ENCODE peak calls at places on chromosomes 5 and 9, in five cellular contexts. Y is activated T-cell treated with anti-CD3 and anti-CD28 coated beads for 1 hour; W is activated CD4-positive, alpha-beta T cell treated with anti-CD3 and anti-CD28 coated beads for 36 hours; T is kidney glomerular epithelial cell; U is aorta. V is an unnamed sample.

GRCh38 chr5:56534102-56534501 is 281.2 kb upstream of the MAP3K1 start:
- DNase-seq in Y (no peak), W (peak), T (peak), U (no peak), V (no peak)

GRCh38 chr9:112743216-112743835 is 7.2 kb upstream of the SNX30 start:
- DNase-seq in Y (no peak), W (no peak), T (no peak), U (no peak), V (no peak)

GRCh38 chr5:159242153-159242552 is 20.9 kb upstream of the UBLCP1 start:
- DNase-seq in Y (no peak), W (no peak), T (no peak), U (no peak), V (no peak)

GRCh38 chr5:163571755-163572154 is 66.3 kb downstream of the MAT2B start:
- DNase-seq in Y (no peak), W (no peak), T (peak), U (no peak), V (no peak)

GRCh38 chr5:136087961-136088871 is 44.4 kb upstream of the SMAD5 start:
- DNase-seq in Y (no peak), W (no peak), T (no peak), U (peak), V (peak)

GRCh38 chr9:113602126-113603119 is 138.9 kb downstream of the RGS3 start:
- DNase-seq in Y (no peak), W (peak), T (no peak), U (peak), V (peak)

GRCh38 chr9:113580041-113580953 is 116.8 kb downstream of the RGS3 start:
- DNase-seq in Y (peak), W (peak), T (no peak), U (peak), V (peak)

GRCh38 chr5:145495171-145495570 is 340.0 kb downstream of the PRELID2 start:
- DNase-seq in Y (no peak), W (no peak), T (no peak), U (no peak), V (no peak)

GRCh38 chr9:126151671-126152050 is 175.0 kb upstream of the MVB12B start:
- DNase-seq in Y (no peak), W (no peak), T (no peak), U (no peak), V (peak)

GRCh38 chr9:109971226-109971625 is 191.2 kb downstream of the PALM2AKAP2 start:
- DNase-seq in Y (no peak), W (no peak), T (no peak), U (no peak), V (no peak)

GRCh38 chr9:20419552-20419951 is 202.7 kb downstream of the MLLT3 start:
- DNase-seq in Y (no peak), W (no peak), T (no peak), U (no peak), V (no peak)

GRCh38 chr5:124996023-124996763 is 249.8 kb upstream of the ZNF608 start:
- DNase-seq in Y (no peak), W (no peak), T (peak), U (no peak), V (no peak)

GRCh38 chr5:106127341-106127781 is 1543.4 kb downstream of the EFNA5 start:
- DNase-seq in Y (no peak), W (no peak), T (peak), U (no peak), V (no peak)

GRCh38 chr9:109320734-109321448 is at the start of gene EPB41L4B:
- DNase-seq in Y (peak), W (peak), T (peak), U (peak), V (peak)

GRCh38 chr9:78286125-78286524 is 10.8 kb upstream of the PSAT1 start:
- DNase-seq in Y (no peak), W (no peak), T (peak), U (no peak), V (no peak)

GRCh38 chr5:151758141-151758429 is 346 bp downstream of the ATOX1 start:
- DNase-seq in Y (no peak), W (no peak), T (no peak), U (peak), V (peak)

GRCh38 chr5:68418230-68418629 is 202.7 kb downstream of the PIK3R1 start:
- DNase-seq in Y (no peak), W (no peak), T (no peak), U (no peak), V (no peak)

GRCh38 chr5:87015908-87016307 is 251.8 kb upstream of the RASA1 start:
- DNase-seq in Y (no peak), W (no peak), T (no peak), U (no peak), V (no peak)

GRCh38 chr9:110776207-110776606 is 107.6 kb downstream of the MUSK start:
- DNase-seq in Y (no peak), W (no peak), T (no peak), U (no peak), V (no peak)

GRCh38 chr9:98933185-98933584 is 10.5 kb upstream of the COL15A1 start:
- DNase-seq in Y (no peak), W (no peak), T (no peak), U (no peak), V (no peak)

GRCh38 chr9:121718063-121718462 is 66.6 kb downstream of the DAB2IP start:
- DNase-seq in Y (no peak), W (no peak), T (peak), U (no peak), V (no peak)

GRCh38 chr5:109997191-109997590 is 307.5 kb downstream of the MAN2A1 start:
- DNase-seq in Y (no peak), W (no peak), T (peak), U (no peak), V (no peak)

GRCh38 chr5:43839218-43839617 is 236.2 kb downstream of the NNT start:
- DNase-seq in Y (no peak), W (no peak), T (peak), U (no peak), V (no peak)

GRCh38 chr5:64147849-64148441 is 17.7 kb upstream of the RNF180 start:
- DNase-seq in Y (no peak), W (peak), T (peak), U (peak), V (peak)

GRCh38 chr9:81317939-81318338 is 371.4 kb downstream of the TLE1 start:
- DNase-seq in Y (no peak), W (no peak), T (no peak), U (no peak), V (no peak)

GRCh38 chr5:80990971-80991370 is 30.8 kb downstream of the RASGRF2 start:
- DNase-seq in Y (no peak), W (no peak), T (no peak), U (no peak), V (no peak)

GRCh38 chr9:108443741-108444140 is 412.0 kb downstream of the ACTL7B start:
- DNase-seq in Y (no peak), W (no peak), T (peak), U (no peak), V (no peak)

GRCh38 chr5:10831416-10831815 is 70.4 kb upstream of the DAP start:
- DNase-seq in Y (no peak), W (no peak), T (no peak), U (no peak), V (no peak)

GRCh38 chr9:18824095-18824666 is 208.8 kb downstream of the SAXO1 start:
- DNase-seq in Y (no peak), W (no peak), T (no peak), U (no peak), V (no peak)

GRCh38 chr5:136028782-136029742 is at the start of gene TGFBI:
- DNase-seq in Y (no peak), W (peak), T (peak), U (peak), V (peak)

GRCh38 chr9:117092582-117092981 is 322.3 kb downstream of the ASTN2 start:
- DNase-seq in Y (no peak), W (no peak), T (no peak), U (no peak), V (no peak)

GRCh38 chr9:87556039-87556438 is 58.4 kb downstream of the DAPK1 start:
- DNase-seq in Y (no peak), W (no peak), T (no peak), U (no peak), V (no peak)

GRCh38 chr5:134512661-134512999 is 12.8 kb upstream of the JADE2 start:
- DNase-seq in Y (no peak), W (no peak), T (no peak), U (peak), V (no peak)

GRCh38 chr5:73234156-73234555 is 61.2 kb downstream of the TMEM174 start:
- DNase-seq in Y (no peak), W (no peak), T (no peak), U (no peak), V (no peak)

GRCh38 chr5:78060421-78060820 is 234.1 kb downstream of the AP3B1 start:
- DNase-seq in Y (no peak), W (no peak), T (no peak), U (no peak), V (no peak)

GRCh38 chr5:127700237-127700766 is 2.9 kb upstream of the CCDC192 start:
- DNase-seq in Y (no peak), W (no peak), T (no peak), U (no peak), V (no peak)

GRCh38 chr9:136685792-136686533 is 1.3 kb downstream of the AGPAT2 start:
- DNase-seq in Y (no peak), W (no peak), T (no peak), U (no peak), V (no peak)

GRCh38 chr5:93626801-93627200 is 43.8 kb downstream of the NR2F1 start:
- DNase-seq in Y (no peak), W (no peak), T (no peak), U (no peak), V (no peak)

GRCh38 chr9:106983346-106983745 is 120.4 kb downstream of the ZNF462 start:
- DNase-seq in Y (no peak), W (no peak), T (no peak), U (no peak), V (no peak)

V was measured in left lung.